ENCODE peak calls at places on chromosomes 16 and 17, in six cellular contexts. One of them, this sample, is unnamed.

GRCh38 chr17:4010754-4011153 is 46.5 kb upstream of the ATP2A3 start:
- DNase-seq in tibial artery: no peak
- DNase-seq in fibroblast of mammary gland: no peak
- DNase-seq in colonic mucosa: no peak
- DNase-seq in kidney: no peak
- DNase-seq in CD8-positive, alpha-beta T cell: no peak
- DNase-seq in this sample: no peak

GRCh38 chr16:53080345-53081031 is 25.7 kb downstream of the CHD9 start:
- DNase-seq in tibial artery: peak
- DNase-seq in fibroblast of mammary gland: peak
- DNase-seq in colonic mucosa: peak
- DNase-seq in kidney: peak
- DNase-seq in CD8-positive, alpha-beta T cell: no peak
- DNase-seq in this sample: no peak

GRCh38 chr16:58022601-58023371 is 2.8 kb upstream of the MMP15 start:
- DNase-seq in tibial artery: peak
- DNase-seq in fibroblast of mammary gland: peak
- DNase-seq in colonic mucosa: peak
- DNase-seq in kidney: peak
- DNase-seq in CD8-positive, alpha-beta T cell: no peak
- DNase-seq in this sample: no peak

GRCh38 chr16:48441863-48442279 is 56.7 kb upstream of the SIAH1 start:
- DNase-seq in tibial artery: no peak
- DNase-seq in fibroblast of mammary gland: no peak
- DNase-seq in colonic mucosa: no peak
- DNase-seq in kidney: no peak
- DNase-seq in CD8-positive, alpha-beta T cell: no peak
- DNase-seq in this sample: no peak

GRCh38 chr17:28493467-28493866 is 12.7 kb upstream of the FOXN1 start:
- DNase-seq in tibial artery: no peak
- DNase-seq in fibroblast of mammary gland: peak
- DNase-seq in colonic mucosa: no peak
- DNase-seq in kidney: peak
- DNase-seq in CD8-positive, alpha-beta T cell: no peak
- DNase-seq in this sample: no peak

GRCh38 chr16:3980311-3981111 is 100.0 kb upstream of the CREBBP start:
- DNase-seq in tibial artery: no peak
- DNase-seq in fibroblast of mammary gland: peak
- DNase-seq in colonic mucosa: no peak
- DNase-seq in kidney: peak
- DNase-seq in CD8-positive, alpha-beta T cell: no peak
- DNase-seq in this sample: no peak

GRCh38 chr17:67427410-67427809 is 50.3 kb downstream of the PITPNC1 start:
- DNase-seq in tibial artery: no peak
- DNase-seq in fibroblast of mammary gland: no peak
- DNase-seq in colonic mucosa: no peak
- DNase-seq in kidney: no peak
- DNase-seq in CD8-positive, alpha-beta T cell: no peak
- DNase-seq in this sample: no peak

GRCh38 chr16:12403746-12404658 is 399.7 kb downstream of the CPPED1 start:
- DNase-seq in tibial artery: no peak
- DNase-seq in fibroblast of mammary gland: no peak
- DNase-seq in colonic mucosa: no peak
- DNase-seq in kidney: no peak
- DNase-seq in CD8-positive, alpha-beta T cell: no peak
- DNase-seq in this sample: no peak

GRCh38 chr17:2023692-2024571 is 1.2 kb downstream of the RTN4RL1 start:
- DNase-seq in tibial artery: peak
- DNase-seq in fibroblast of mammary gland: peak
- DNase-seq in colonic mucosa: no peak
- DNase-seq in kidney: no peak
- DNase-seq in CD8-positive, alpha-beta T cell: peak
- DNase-seq in this sample: peak

GRCh38 chr17:71975998-71976649 is 144.7 kb upstream of the SOX9 start:
- DNase-seq in tibial artery: peak
- DNase-seq in fibroblast of mammary gland: peak
- DNase-seq in colonic mucosa: peak
- DNase-seq in kidney: peak
- DNase-seq in CD8-positive, alpha-beta T cell: no peak
- DNase-seq in this sample: no peak

GRCh38 chr17:81428521-81428920 is 33.3 kb downstream of the BAHCC1 start:
- DNase-seq in tibial artery: no peak
- DNase-seq in fibroblast of mammary gland: no peak
- DNase-seq in colonic mucosa: no peak
- DNase-seq in kidney: no peak
- DNase-seq in CD8-positive, alpha-beta T cell: no peak
- DNase-seq in this sample: no peak

GRCh38 chr16:18049454-18050133 is 286.9 kb downstream of the NPIPA8 start:
- DNase-seq in tibial artery: no peak
- DNase-seq in fibroblast of mammary gland: no peak
- DNase-seq in colonic mucosa: no peak
- DNase-seq in kidney: no peak
- DNase-seq in CD8-positive, alpha-beta T cell: no peak
- DNase-seq in this sample: no peak

GRCh38 chr16:20353379-20353778 is 864 bp upstream of the UMOD start:
- DNase-seq in tibial artery: no peak
- DNase-seq in fibroblast of mammary gland: no peak
- DNase-seq in colonic mucosa: no peak
- DNase-seq in kidney: no peak
- DNase-seq in CD8-positive, alpha-beta T cell: no peak
- DNase-seq in this sample: no peak

GRCh38 chr17:42289863-42290165 is 1.5 kb downstream of the STAT5A start:
- DNase-seq in tibial artery: no peak
- DNase-seq in fibroblast of mammary gland: no peak
- DNase-seq in colonic mucosa: no peak
- DNase-seq in kidney: peak
- DNase-seq in CD8-positive, alpha-beta T cell: peak
- DNase-seq in this sample: no peak

GRCh38 chr17:9291912-9292562 is 270.7 kb downstream of the NTN1 start:
- DNase-seq in tibial artery: peak
- DNase-seq in fibroblast of mammary gland: peak
- DNase-seq in colonic mucosa: peak
- DNase-seq in kidney: no peak
- DNase-seq in CD8-positive, alpha-beta T cell: peak
- DNase-seq in this sample: no peak

GRCh38 chr17:36705651-36706436 is 104.5 kb downstream of the MRM1 start:
- DNase-seq in tibial artery: no peak
- DNase-seq in fibroblast of mammary gland: peak
- DNase-seq in colonic mucosa: peak
- DNase-seq in kidney: no peak
- DNase-seq in CD8-positive, alpha-beta T cell: peak
- DNase-seq in this sample: no peak
- TF ChIP-seq CTCF in tibial artery: no peak
- TF ChIP-seq CTCF in fibroblast of mammary gland: peak
- TF ChIP-seq CTCF in colonic mucosa: peak
- TF ChIP-seq CTCF in kidney: peak
- TF ChIP-seq CTCF in CD8-positive, alpha-beta T cell: peak
- TF ChIP-seq CTCF in this sample: no peak

GRCh38 chr16:66515543-66516171 is 34.3 kb downstream of the TK2 start:
- DNase-seq in tibial artery: peak
- DNase-seq in fibroblast of mammary gland: peak
- DNase-seq in colonic mucosa: no peak
- DNase-seq in kidney: no peak
- DNase-seq in CD8-positive, alpha-beta T cell: no peak
- DNase-seq in this sample: no peak
- TF ChIP-seq CTCF in tibial artery: peak
- TF ChIP-seq CTCF in fibroblast of mammary gland: peak
- TF ChIP-seq CTCF in colonic mucosa: no peak
- TF ChIP-seq CTCF in kidney: peak
- TF ChIP-seq CTCF in CD8-positive, alpha-beta T cell: no peak
- TF ChIP-seq CTCF in this sample: no peak

GRCh38 chr16:743794-744500 is 3.1 kb upstream of the CIAO3 start:
- DNase-seq in tibial artery: no peak
- DNase-seq in fibroblast of mammary gland: no peak
- DNase-seq in colonic mucosa: no peak
- DNase-seq in kidney: no peak
- DNase-seq in CD8-positive, alpha-beta T cell: no peak
- DNase-seq in this sample: no peak
- TF ChIP-seq CTCF in tibial artery: no peak
- TF ChIP-seq CTCF in fibroblast of mammary gland: no peak
- TF ChIP-seq CTCF in colonic mucosa: no peak
- TF ChIP-seq CTCF in kidney: no peak
- TF ChIP-seq CTCF in CD8-positive, alpha-beta T cell: no peak
- TF ChIP-seq CTCF in this sample: no peak

DNA sequence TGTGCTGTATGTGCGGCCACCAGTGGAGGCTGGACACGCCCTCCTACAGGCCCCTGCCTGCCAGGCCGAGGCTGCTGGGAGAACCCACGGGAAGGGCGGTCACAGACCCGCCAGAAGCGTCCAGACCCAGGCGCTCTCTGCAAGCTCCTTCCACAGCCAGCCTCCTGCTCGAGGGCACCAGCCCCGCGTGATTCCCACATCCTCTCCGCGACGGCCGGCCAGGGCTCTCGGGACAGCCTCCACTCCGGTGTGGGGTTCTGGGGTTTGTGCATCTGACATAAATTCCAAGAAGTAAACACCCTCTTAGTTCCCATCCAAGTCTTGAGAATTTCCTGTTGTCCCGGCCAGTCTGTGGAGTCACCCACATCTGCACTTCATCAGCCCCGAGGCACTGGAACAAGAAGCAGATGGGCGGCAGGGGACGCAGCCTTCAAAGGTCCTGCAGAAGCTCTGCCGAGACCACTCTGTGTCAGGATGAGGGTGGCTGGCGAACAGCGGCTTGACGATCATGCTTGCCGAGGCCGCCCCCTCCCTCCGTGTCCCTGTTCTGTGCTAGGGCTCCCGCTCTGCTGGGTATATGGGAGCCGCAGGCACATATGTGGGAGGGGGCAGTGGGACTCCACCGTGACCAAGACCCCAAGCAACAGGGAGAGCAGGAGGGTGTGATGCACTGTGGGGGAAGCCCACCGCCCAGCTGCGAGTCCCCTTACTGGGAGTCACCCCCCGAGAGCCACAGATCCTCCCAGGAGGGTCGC is 2.4 kb upstream of the TMEM204 start:
- DNase-seq in tibial artery: peak
- DNase-seq in fibroblast of mammary gland: peak
- DNase-seq in colonic mucosa: no peak
- DNase-seq in kidney: peak
- DNase-seq in CD8-positive, alpha-beta T cell: no peak
- DNase-seq in this sample: no peak
- TF ChIP-seq CTCF in tibial artery: no peak
- TF ChIP-seq CTCF in fibroblast of mammary gland: no peak
- TF ChIP-seq CTCF in colonic mucosa: no peak
- TF ChIP-seq CTCF in kidney: no peak
- TF ChIP-seq CTCF in CD8-positive, alpha-beta T cell: no peak
- TF ChIP-seq CTCF in this sample: no peak

GRCh38 chr17:58504826-58505351 is 9.5 kb downstream of the MTMR4 start:
- DNase-seq in tibial artery: no peak
- DNase-seq in fibroblast of mammary gland: no peak
- DNase-seq in colonic mucosa: no peak
- DNase-seq in kidney: no peak
- DNase-seq in CD8-positive, alpha-beta T cell: no peak
- DNase-seq in this sample: peak
- TF ChIP-seq CTCF in tibial artery: no peak
- TF ChIP-seq CTCF in fibroblast of mammary gland: no peak
- TF ChIP-seq CTCF in colonic mucosa: no peak
- TF ChIP-seq CTCF in kidney: no peak
- TF ChIP-seq CTCF in CD8-positive, alpha-beta T cell: no peak
- TF ChIP-seq CTCF in this sample: no peak

GRCh38 chr17:78958556-78959191 is 21.0 kb downstream of the LGALS3BP start:
- DNase-seq in tibial artery: no peak
- DNase-seq in fibroblast of mammary gland: no peak
- DNase-seq in colonic mucosa: no peak
- DNase-seq in kidney: no peak
- DNase-seq in CD8-positive, alpha-beta T cell: no peak
- DNase-seq in this sample: no peak

GRCh38 chr17:78956254-78956653 is 23.5 kb downstream of the LGALS3BP start:
- DNase-seq in tibial artery: no peak
- DNase-seq in fibroblast of mammary gland: no peak
- DNase-seq in colonic mucosa: no peak
- DNase-seq in kidney: no peak
- DNase-seq in CD8-positive, alpha-beta T cell: no peak
- DNase-seq in this sample: no peak

GRCh38 chr17:78954684-78955083 is 25.0 kb downstream of the LGALS3BP start:
- DNase-seq in tibial artery: no peak
- DNase-seq in fibroblast of mammary gland: no peak
- DNase-seq in colonic mucosa: no peak
- DNase-seq in kidney: no peak
- DNase-seq in CD8-positive, alpha-beta T cell: no peak
- DNase-seq in this sample: no peak

GRCh38 chr17:78959803-78960202 is 19.9 kb downstream of the LGALS3BP start:
- DNase-seq in tibial artery: no peak
- DNase-seq in fibroblast of mammary gland: no peak
- DNase-seq in colonic mucosa: no peak
- DNase-seq in kidney: no peak
- DNase-seq in CD8-positive, alpha-beta T cell: no peak
- DNase-seq in this sample: no peak

GRCh38 chr17:78957076-78957475 is 22.6 kb downstream of the LGALS3BP start:
- DNase-seq in tibial artery: no peak
- DNase-seq in fibroblast of mammary gland: peak
- DNase-seq in colonic mucosa: no peak
- DNase-seq in kidney: no peak
- DNase-seq in CD8-positive, alpha-beta T cell: no peak
- DNase-seq in this sample: no peak
- TF ChIP-seq CTCF in tibial artery: no peak
- TF ChIP-seq CTCF in fibroblast of mammary gland: no peak
- TF ChIP-seq CTCF in colonic mucosa: no peak
- TF ChIP-seq CTCF in kidney: no peak
- TF ChIP-seq CTCF in CD8-positive, alpha-beta T cell: no peak
- TF ChIP-seq CTCF in this sample: no peak

DNA sequence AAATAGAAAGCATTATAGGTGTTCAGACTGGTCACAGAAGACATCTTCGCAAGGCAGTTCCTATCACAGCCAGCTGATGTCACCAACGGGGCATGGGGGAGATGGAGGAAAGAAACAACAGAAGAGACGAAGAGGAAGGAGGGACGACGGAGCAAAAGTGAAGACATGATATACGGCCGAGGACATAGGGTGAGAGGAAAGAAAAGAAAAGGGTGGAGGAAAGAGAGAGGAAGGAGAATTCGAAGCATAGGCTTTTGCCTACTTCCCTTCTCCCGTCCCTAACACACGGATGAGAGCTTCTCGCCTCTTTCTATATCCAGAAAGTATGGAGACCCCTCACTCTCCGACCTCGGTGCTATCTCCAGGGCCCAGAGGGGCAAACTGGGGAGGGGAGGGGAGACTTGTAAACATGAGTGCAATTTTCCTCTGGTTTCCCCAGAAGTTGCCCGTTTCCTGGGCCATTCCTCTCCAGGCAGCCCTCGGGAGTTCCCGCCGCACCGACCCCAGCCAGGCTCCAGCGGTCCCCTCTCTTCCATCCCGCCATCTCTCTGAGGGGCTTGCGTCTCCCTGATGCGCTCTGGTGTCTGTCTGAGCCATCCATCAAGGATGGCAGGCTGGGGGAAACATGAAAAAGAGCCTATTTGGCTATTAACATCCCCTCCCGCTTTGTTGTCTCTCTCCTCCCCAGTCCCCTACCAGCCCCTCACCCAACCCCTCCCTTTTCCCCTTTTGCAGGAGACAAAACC is 26.0 kb downstream of the COPZ2 start:
- DNase-seq in tibial artery: no peak
- DNase-seq in fibroblast of mammary gland: peak
- DNase-seq in colonic mucosa: no peak
- DNase-seq in kidney: no peak
- DNase-seq in CD8-positive, alpha-beta T cell: peak
- DNase-seq in this sample: no peak
- TF ChIP-seq CTCF in tibial artery: no peak
- TF ChIP-seq CTCF in fibroblast of mammary gland: peak
- TF ChIP-seq CTCF in colonic mucosa: peak
- TF ChIP-seq CTCF in kidney: peak
- TF ChIP-seq CTCF in CD8-positive, alpha-beta T cell: peak
- TF ChIP-seq CTCF in this sample: no peak